ENCODE peak calls at places on chromosomes 4 and X, in five cellular contexts. One of them, this sample, is unnamed.

GRCh38 chrX:127011629-127012028 is 192.1 kb downstream of the PRR32 start:
- DNase-seq in H1: no peak
- DNase-seq in HepG2: no peak
- DNase-seq in IMR-90: no peak
- DNase-seq in A549: no peak
- DNase-seq in this sample: no peak

GRCh38 chr4:17630228-17630627 is 15.8 kb downstream of the MED28 start:
- DNase-seq in H1: no peak
- DNase-seq in HepG2: no peak
- DNase-seq in A549: no peak
- DNase-seq in IMR-90: no peak
- DNase-seq in this sample: no peak

GRCh38 chr4:170047774-170048354 is 21.7 kb upstream of the MFAP3L start:
- DNase-seq in IMR-90: peak
- DNase-seq in HepG2: peak
- DNase-seq in H1: no peak
- DNase-seq in A549: peak
- DNase-seq in this sample: peak

GRCh38 chr4:83851261-83852084 is 315.6 kb downstream of the GPAT3 start:
- DNase-seq in H1: peak
- DNase-seq in A549: no peak
- DNase-seq in HepG2: peak
- DNase-seq in IMR-90: peak
- DNase-seq in this sample: no peak

GRCh38 chr4:128358231-128358902 is 70.8 kb upstream of the PGRMC2 start:
- DNase-seq in HepG2: no peak
- DNase-seq in IMR-90: peak
- DNase-seq in H1: no peak
- DNase-seq in A549: no peak
- DNase-seq in this sample: no peak

GRCh38 chrX:133307094-133307493 is 88.9 kb upstream of the TFDP3 start:
- DNase-seq in H1: no peak
- DNase-seq in IMR-90: no peak
- DNase-seq in A549: no peak
- DNase-seq in HepG2: no peak
- DNase-seq in this sample: no peak

GRCh38 chrX:18348047-18348446 is 6.4 kb downstream of the SCML2 start:
- DNase-seq in HepG2: no peak
- DNase-seq in IMR-90: no peak
- DNase-seq in H1: no peak
- DNase-seq in A549: no peak
- DNase-seq in this sample: no peak

GRCh38 chr4:114019276-114019971 is 40.0 kb upstream of the ARSJ start:
- DNase-seq in IMR-90: peak
- DNase-seq in A549: no peak
- DNase-seq in H1: no peak
- DNase-seq in HepG2: no peak
- DNase-seq in this sample: no peak

GRCh38 chrX:121085612-121086010 is 38.2 kb downstream of the GLUD2 start:
- DNase-seq in A549: no peak
- DNase-seq in H1: no peak
- DNase-seq in HepG2: no peak
- DNase-seq in IMR-90: no peak
- DNase-seq in this sample: no peak

GRCh38 chrX:12581546-12581945 is 209.7 kb upstream of the PRPS2 start:
- DNase-seq in HepG2: no peak
- DNase-seq in A549: no peak
- DNase-seq in IMR-90: no peak
- DNase-seq in H1: no peak
- DNase-seq in this sample: no peak

GRCh38 chrX:16573781-16574180 is 76.2 kb upstream of the S100G start:
- DNase-seq in IMR-90: peak
- DNase-seq in A549: no peak
- DNase-seq in HepG2: no peak
- DNase-seq in H1: no peak
- DNase-seq in this sample: no peak

GRCh38 chr4:102825261-102826071 is 1.9 kb downstream of the UBE2D3 start:
- DNase-seq in H1: no peak
- DNase-seq in HepG2: peak
- DNase-seq in IMR-90: peak
- DNase-seq in A549: no peak
- DNase-seq in this sample: peak

GRCh38 chrX:119147486-119147885 is 19.9 kb upstream of the KIAA1210 start:
- DNase-seq in HepG2: peak
- DNase-seq in A549: no peak
- DNase-seq in IMR-90: no peak
- DNase-seq in H1: no peak
- DNase-seq in this sample: no peak

GRCh38 chr4:165204462-165204830 is 2.9 kb upstream of the KLHL2 start:
- DNase-seq in IMR-90: peak
- DNase-seq in A549: no peak
- DNase-seq in HepG2: no peak
- DNase-seq in H1: no peak
- DNase-seq in this sample: peak

GRCh38 chr4:153704522-153704921 is 20.4 kb downstream of the TLR2 start:
- DNase-seq in HepG2: no peak
- DNase-seq in H1: no peak
- DNase-seq in IMR-90: no peak
- DNase-seq in A549: no peak
- DNase-seq in this sample: no peak

GRCh38 chrX:48531359-48531954 is 8.1 kb upstream of the TBC1D25 start:
- DNase-seq in IMR-90: peak
- DNase-seq in H1: no peak
- DNase-seq in A549: peak
- DNase-seq in HepG2: no peak
- DNase-seq in this sample: peak

GRCh38 chrX:42269186-42269585 is 345.8 kb upstream of the CASK start:
- DNase-seq in IMR-90: peak
- DNase-seq in HepG2: no peak
- DNase-seq in A549: no peak
- DNase-seq in H1: no peak
- DNase-seq in this sample: no peak

GRCh38 chrX:23478056-23478455 is 143.4 kb downstream of the PTCHD1 start:
- DNase-seq in H1: no peak
- DNase-seq in IMR-90: no peak
- DNase-seq in A549: no peak
- DNase-seq in HepG2: no peak
- DNase-seq in this sample: no peak

GRCh38 chr4:60812811-60813210 is 387.3 kb upstream of the ADGRL3 start:
- DNase-seq in H1: no peak
- DNase-seq in IMR-90: no peak
- DNase-seq in A549: no peak
- DNase-seq in HepG2: no peak
- DNase-seq in this sample: no peak

GRCh38 chr4:156931267-156931666 is 40.3 kb downstream of the PDGFC start:
- DNase-seq in HepG2: peak
- DNase-seq in A549: peak
- DNase-seq in IMR-90: peak
- DNase-seq in H1: no peak
- DNase-seq in this sample: no peak

GRCh38 chr4:44725166-44725565 is 1.2 kb downstream of the GNPDA2 start:
- DNase-seq in HepG2: no peak
- DNase-seq in A549: no peak
- DNase-seq in H1: no peak
- DNase-seq in IMR-90: peak
- DNase-seq in this sample: no peak

GRCh38 chr4:128385683-128386304 is 98.2 kb upstream of the PGRMC2 start:
- DNase-seq in HepG2: peak
- DNase-seq in H1: no peak
- DNase-seq in A549: peak
- DNase-seq in IMR-90: peak
- DNase-seq in this sample: no peak

GRCh38 chr4:186217733-186218293 is 9.5 kb upstream of the KLKB1 start:
- DNase-seq in A549: no peak
- DNase-seq in HepG2: no peak
- DNase-seq in H1: no peak
- DNase-seq in IMR-90: no peak
- DNase-seq in this sample: no peak

GRCh38 chr4:185950891-185951290 is 118.1 kb upstream of the TLR3 start:
- DNase-seq in HepG2: no peak
- DNase-seq in H1: no peak
- DNase-seq in A549: no peak
- DNase-seq in IMR-90: no peak
- DNase-seq in this sample: no peak

GRCh38 chr4:184792334-184792733 is 33.4 kb downstream of the ACSL1 start:
- DNase-seq in H1: no peak
- DNase-seq in A549: no peak
- DNase-seq in IMR-90: no peak
- DNase-seq in HepG2: no peak
- DNase-seq in this sample: no peak

GRCh38 chrX:66635360-66635759 is 3.5 kb downstream of the EDA2R start:
- DNase-seq in HepG2: no peak
- DNase-seq in IMR-90: peak
- DNase-seq in A549: no peak
- DNase-seq in H1: no peak
- DNase-seq in this sample: no peak

GRCh38 chr4:142402156-142402555 is 443.9 kb downstream of the INPP4B start:
- DNase-seq in A549: no peak
- DNase-seq in H1: no peak
- DNase-seq in IMR-90: no peak
- DNase-seq in HepG2: no peak
- DNase-seq in this sample: no peak

GRCh38 chrX:46913710-46914109 is 1.5 kb downstream of the JADE3 start:
- DNase-seq in H1: no peak
- DNase-seq in HepG2: peak
- DNase-seq in A549: no peak
- DNase-seq in IMR-90: peak
- DNase-seq in this sample: no peak

GRCh38 chr4:72451349-72451748 is 117.7 kb downstream of the ADAMTS3 start:
- DNase-seq in IMR-90: no peak
- DNase-seq in A549: no peak
- DNase-seq in H1: no peak
- DNase-seq in HepG2: no peak
- DNase-seq in this sample: no peak

GRCh38 chr4:77652237-77652897 is 46.7 kb downstream of the CXCL13 start:
- DNase-seq in A549: no peak
- DNase-seq in IMR-90: no peak
- DNase-seq in HepG2: no peak
- DNase-seq in H1: no peak
- DNase-seq in this sample: no peak

GRCh38 chr4:184275766-184276165 is 58.1 kb upstream of the ENPP6 start:
- DNase-seq in A549: no peak
- DNase-seq in HepG2: no peak
- DNase-seq in H1: no peak
- DNase-seq in IMR-90: peak
- DNase-seq in this sample: no peak

GRCh38 chrX:110045421-110045820 is 42.5 kb downstream of the TMEM164 start:
- DNase-seq in HepG2: no peak
- DNase-seq in H1: no peak
- DNase-seq in IMR-90: no peak
- DNase-seq in A549: no peak
- DNase-seq in this sample: no peak

GRCh38 chrX:133482345-133483041 is 67.2 kb upstream of the GPC4 start:
- DNase-seq in A549: no peak
- DNase-seq in H1: no peak
- DNase-seq in HepG2: no peak
- DNase-seq in IMR-90: peak
- DNase-seq in this sample: no peak

GRCh38 chrX:77899081-77899828 is at the start of gene COX7B:
- DNase-seq in A549: peak
- DNase-seq in H1: peak
- DNase-seq in IMR-90: peak
- DNase-seq in HepG2: peak
- DNase-seq in this sample: peak

GRCh38 chrX:108353452-108353851 is 84.8 kb downstream of the COL4A6 start:
- DNase-seq in A549: no peak
- DNase-seq in HepG2: no peak
- DNase-seq in IMR-90: no peak
- DNase-seq in H1: no peak
- DNase-seq in this sample: no peak

GRCh38 chrX:12469296-12469695 is 321.9 kb upstream of the PRPS2 start:
- DNase-seq in IMR-90: no peak
- DNase-seq in HepG2: no peak
- DNase-seq in H1: no peak
- DNase-seq in A549: no peak
- DNase-seq in this sample: no peak

GRCh38 chr4:154741877-154742851 is 1.6 kb upstream of the LRAT start:
- DNase-seq in H1: peak
- DNase-seq in HepG2: no peak
- DNase-seq in IMR-90: no peak
- DNase-seq in A549: no peak
- DNase-seq in this sample: no peak
- H3K4me3 ChIP-seq in H1: peak
- H3K4me3 ChIP-seq in HepG2: no peak
- H3K4me3 ChIP-seq in IMR-90: no peak
- H3K4me3 ChIP-seq in A549: no peak
- H3K4me3 ChIP-seq in this sample: no peak

DNA sequence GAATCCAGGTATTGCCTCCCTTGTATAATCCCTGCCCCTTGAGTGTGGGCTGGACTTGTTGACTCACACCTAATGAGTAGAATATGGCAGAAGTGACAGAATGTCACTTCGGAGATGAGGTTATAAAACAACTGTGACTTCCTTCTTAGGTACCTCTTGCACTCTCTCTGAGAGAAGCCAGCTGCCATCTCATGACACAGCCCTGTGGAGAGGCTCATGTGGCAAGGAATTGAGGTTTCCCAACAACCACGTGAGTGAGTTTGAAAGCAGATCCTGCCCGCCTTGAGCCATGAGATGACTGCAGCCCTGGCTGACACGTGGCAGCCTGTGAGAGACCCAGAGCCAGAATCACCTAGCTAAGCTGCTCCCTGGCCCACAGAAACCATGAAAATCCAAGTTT is 13.5 kb downstream of the ASB11 start:
- DNase-seq in IMR-90: peak
- DNase-seq in H1: no peak
- DNase-seq in A549: no peak
- DNase-seq in HepG2: no peak
- DNase-seq in this sample: no peak
- TF ChIP-seq MAFK in IMR-90: no peak
- TF ChIP-seq MAFK in H1: no peak
- TF ChIP-seq MAFK in A549: no peak
- TF ChIP-seq MAFK in HepG2: no peak
- TF ChIP-seq MAFK in this sample: no peak

GRCh38 chr4:87662871-87663270 is 12.8 kb downstream of the DMP1 start:
- DNase-seq in A549: no peak
- DNase-seq in H1: no peak
- DNase-seq in HepG2: no peak
- DNase-seq in IMR-90: no peak
- DNase-seq in this sample: no peak
- H3K4me3 ChIP-seq in A549: no peak
- H3K4me3 ChIP-seq in H1: no peak
- H3K4me3 ChIP-seq in HepG2: no peak
- H3K4me3 ChIP-seq in IMR-90: no peak
- H3K4me3 ChIP-seq in this sample: no peak

GRCh38 chr4:55398461-55398860 is 2.7 kb downstream of the TMEM165 start:
- DNase-seq in A549: no peak
- DNase-seq in H1: no peak
- DNase-seq in IMR-90: peak
- DNase-seq in HepG2: no peak
- DNase-seq in this sample: no peak
- TF ChIP-seq MAFK in A549: no peak
- TF ChIP-seq MAFK in H1: no peak
- TF ChIP-seq MAFK in IMR-90: no peak
- TF ChIP-seq MAFK in HepG2: no peak
- TF ChIP-seq MAFK in this sample: no peak